ENCODE peak calls at places on chromosomes 3 and 15, in five cellular contexts. C is EL; A is psoas muscle; X is activated CD8-positive, alpha-beta memory T cell treated with anti-CD3 and anti-CD28 coated beads, Interleukin-2, amount 50 U/mL, for 4 hours; Z is hepatocyte. M is an unnamed sample.

GRCh38 chr3:38084019-38084968 is 45.3 kb downstream of the DLEC1 start:
- DNase-seq in C (peak), A (peak), X (no peak), Z (peak), M (peak)

GRCh38 chr3:169365993-169366915 is 297.3 kb downstream of the MECOM start:
- DNase-seq in C (no peak), A (no peak), X (no peak), Z (no peak), M (no peak)

GRCh38 chr3:65170357-65171090 is 482.7 kb upstream of the ADAMTS9 start:
- DNase-seq in C (peak), A (peak), X (no peak), Z (peak), M (peak)

GRCh38 chr3:111668912-111669488 is 73.9 kb upstream of the ZBED2 start:
- DNase-seq in C (peak), A (no peak), X (no peak), Z (peak), M (peak)

GRCh38 chr15:100879461-100880138 is at the start of gene ALDH1A3:
- DNase-seq in C (peak), A (peak), X (no peak), Z (no peak), M (peak)

GRCh38 chr3:50571486-50571885 is 2.2 kb downstream of the HEMK1 start:
- DNase-seq in C (no peak), A (no peak), X (no peak), Z (no peak), M (no peak)

GRCh38 chr3:39980781-39981180 is 171.4 kb downstream of the MYRIP start:
- DNase-seq in C (no peak), A (no peak), X (no peak), Z (no peak), M (no peak)

GRCh38 chr3:2578560-2578959 is 479.9 kb downstream of the CNTN4 start:
- DNase-seq in C (no peak), A (no peak), X (no peak), Z (peak), M (no peak)

GRCh38 chr15:29570931-29571727 is 251.1 kb downstream of the TJP1 start:
- DNase-seq in C (no peak), A (no peak), X (no peak), Z (peak), M (peak)

M was measured in ACHN.